ENCODE peak calls at places on chromosomes 5 and 9, in seven cellular contexts. M is endothelial cell of umbilical vein, Q is transverse colon, T is GM23338, W is spleen, V is HCT116, N is HepG2. H is an unnamed sample.
A peak's percentile ranks its signal among the peaks of the same experiment; 100 is the strongest.

GRCh38 chr5:140246378-140247122 is 56.4 kb downstream of the PFDN1 start:
- DNase-seq in T (no peak), M (peak; percentile 84), V (no peak), W (no peak), N (no peak), Q (no peak), H (no peak)

GRCh38 chr9:72597181-72597517 is 75.7 kb downstream of the TMC1 start:
- DNase-seq in Q (no peak), T (peak; percentile 51), M (no peak), W (no peak), V (no peak), N (no peak), H (no peak)

GRCh38 chr5:1687301-1687970 is 112.2 kb downstream of the MRPL36 start:
- DNase-seq in M (no peak), Q (no peak), W (peak; percentile 55), N (no peak), T (no peak), V (no peak), H (no peak)

GRCh38 chr5:69050214-69050613 is 43.6 kb upstream of the SLC30A5 start:
- DNase-seq in N (peak; percentile 36), W (no peak), T (no peak), M (no peak), V (no peak), Q (no peak), H (no peak)

GRCh38 chr5:38666668-38667498 is 110.4 kb upstream of the LIFR start:
- DNase-seq in N (peak; percentile 25), M (peak; percentile 67), V (peak; percentile 19), W (no peak), Q (no peak), T (peak; percentile 48), H (no peak)

GRCh38 chr5:16025681-16026080 is 153.9 kb downstream of the MARCHF11 start:
- DNase-seq in Q (no peak), W (no peak), T (no peak), V (no peak), N (no peak), M (no peak), H (no peak)

GRCh38 chr9:122297512-122297911 is 32.8 kb downstream of the MRRF start:
- DNase-seq in W (no peak), T (no peak), M (no peak), Q (no peak), V (no peak), N (no peak), H (no peak)

GRCh38 chr5:135578305-135578684 is 496 bp downstream of the CXCL14 start:
- DNase-seq in T (peak; percentile 40), N (no peak), V (no peak), W (no peak), Q (no peak), M (no peak), H (no peak)

GRCh38 chr9:130770679-130771442 is 64.2 kb upstream of the ABL1 start:
- DNase-seq in W (no peak), Q (no peak), T (peak; percentile 77), M (peak; percentile 81), V (peak; percentile 43), N (peak; percentile 50), H (peak; percentile 18)

GRCh38 chr9:92642041-92642451 is 27.9 kb downstream of the IPPK start:
- DNase-seq in V (no peak), T (no peak), W (peak; percentile 68), M (no peak), N (no peak), Q (no peak), H (no peak)

DNA sequence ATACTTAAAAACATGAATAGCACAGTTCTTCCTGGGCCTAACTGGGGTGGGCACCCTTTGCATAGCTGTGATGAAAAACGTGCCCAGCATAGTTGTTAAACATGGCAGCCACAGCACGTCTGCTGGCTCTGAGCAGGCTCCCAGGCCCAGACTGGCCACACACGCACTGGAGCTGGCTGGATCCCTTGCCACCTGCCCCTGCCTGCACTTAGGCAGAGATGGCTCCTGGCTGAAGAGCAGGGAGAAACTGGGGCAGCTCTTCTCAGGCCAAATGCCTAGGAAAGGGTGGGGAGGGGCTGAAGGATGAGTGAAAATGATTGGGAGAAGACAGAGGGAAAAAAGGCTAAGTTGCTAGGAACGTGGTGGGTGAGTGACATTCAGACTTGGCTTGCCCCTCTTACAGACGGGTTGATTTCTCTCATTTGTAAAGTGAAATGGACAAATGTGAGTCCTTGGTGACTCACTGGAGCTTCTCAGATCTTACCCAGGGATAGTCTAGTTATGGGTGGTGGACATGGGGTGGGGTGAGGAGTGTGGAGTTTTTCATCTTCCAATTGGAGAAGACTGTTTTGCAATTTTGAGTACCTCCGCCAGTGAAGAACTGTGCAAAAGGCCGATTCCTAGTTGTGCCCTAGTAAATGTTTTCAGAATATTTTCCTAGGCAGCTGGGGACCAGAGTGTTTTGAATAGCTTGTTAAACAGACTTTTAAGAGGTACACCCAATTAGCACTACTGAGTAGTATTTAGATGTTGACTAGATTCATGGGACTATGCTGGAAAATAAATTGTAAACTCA is 42.4 kb downstream of the TRIO start:
- DNase-seq in Q (no peak), M (peak; percentile 38), W (no peak), N (no peak), T (no peak), V (no peak), H (no peak)
- H3K4me3 ChIP-seq in Q (no peak overlapping the region), M (no peak overlapping the region), W (no peak overlapping the region), N (no peak overlapping the region), T (no peak overlapping the region), V (peak overlapping the region; percentile 44), H (peak overlapping the region; percentile 9)

GRCh38 chr5:96943829-96944228 is 7.9 kb downstream of the LNPEP start:
- DNase-seq in N (no peak), M (no peak), Q (no peak), W (no peak), V (no peak), T (no peak), H (no peak)
- TF ChIP-seq POLR2AphosphoS5 in N (no peak), M (no peak), Q (no peak), W (no peak), V (no peak), T (no peak), H (no peak)

GRCh38 chr5:171311698-171312083 is 2.6 kb downstream of the TLX3 start:
- DNase-seq in Q (no peak), W (no peak), V (no peak), N (no peak), T (peak; percentile 25), M (no peak), H (no peak)
- H3K4me3 ChIP-seq in Q (no peak overlapping the region), W (peak overlapping the region; percentile 37), V (no peak overlapping the region), N (no peak overlapping the region), T (peak overlapping the region; percentile 52), M (no peak overlapping the region), H (peak overlapping the region; percentile 18)

DNA sequence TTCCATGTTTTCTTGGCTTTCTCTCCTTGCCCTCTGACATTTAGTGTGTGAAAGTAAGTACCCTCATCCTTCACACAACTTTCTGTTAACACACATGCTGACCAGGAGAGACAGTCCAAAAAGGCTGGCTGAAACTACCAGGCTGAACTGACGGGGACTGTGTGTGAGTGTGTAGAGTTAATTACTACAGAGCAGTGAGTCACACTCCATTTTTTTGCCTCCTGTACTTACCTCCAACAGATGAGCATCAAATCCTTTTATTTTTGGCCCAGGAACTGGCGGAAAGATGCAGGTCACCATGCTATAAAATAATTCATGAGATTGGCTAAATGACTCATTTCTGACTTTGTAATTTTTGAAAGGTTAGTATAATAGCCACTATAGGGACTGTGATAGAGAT is 20.2 kb upstream of the AGXT2 start:
- DNase-seq in V (no peak), Q (no peak), T (no peak), W (no peak), M (no peak), N (no peak), H (no peak)
- TF ChIP-seq POLR2AphosphoS5 in V (no peak), Q (no peak), T (no peak), W (no peak), M (no peak), N (no peak), H (no peak)

DNA sequence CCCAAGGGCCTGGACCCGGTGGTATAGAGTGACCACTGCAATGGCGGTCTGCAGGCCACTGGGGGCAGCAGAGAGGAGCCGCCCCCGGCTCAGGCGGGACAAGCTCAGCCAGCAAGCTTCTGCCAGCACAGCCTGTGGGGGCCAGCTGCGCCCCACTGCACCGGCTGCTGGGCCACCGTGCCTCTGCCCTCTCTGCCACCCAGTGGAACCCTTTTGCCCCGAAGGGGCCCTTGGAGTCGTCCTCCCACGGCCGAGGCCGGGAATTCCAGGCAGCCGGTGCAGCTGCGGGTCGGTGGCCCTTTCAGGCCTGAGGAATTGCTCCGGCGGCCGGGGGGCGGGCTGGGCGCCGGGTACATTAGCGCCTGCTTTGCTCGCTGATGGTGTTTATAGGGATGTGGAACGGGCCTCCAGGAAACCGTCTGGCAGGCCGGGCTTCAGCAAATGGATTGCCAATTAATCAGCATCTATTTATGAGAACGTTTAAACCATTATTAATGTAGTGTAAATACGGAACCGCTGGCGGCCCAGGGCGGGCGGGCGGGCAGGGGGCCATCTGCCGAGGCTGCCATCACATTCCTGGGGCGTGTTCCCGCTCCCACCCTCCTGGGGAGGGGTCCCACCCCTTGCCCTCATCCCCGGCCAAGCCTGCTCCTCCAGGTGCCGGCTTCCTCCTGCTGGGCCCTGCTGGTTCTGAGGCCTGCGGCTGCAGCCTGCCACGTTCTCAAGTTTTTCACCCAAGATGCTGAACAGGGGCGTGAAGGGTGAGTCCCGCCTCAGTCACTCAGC is 127.4 kb downstream of the BARX1 start:
- DNase-seq in V (no peak), Q (peak; percentile 44), N (peak; percentile 43), T (peak; percentile 83), W (peak; percentile 84), M (peak; percentile 73), H (no peak)
- H3K4me3 ChIP-seq in V (no peak overlapping the region), Q (no peak overlapping the region), N (peak overlapping the region; percentile 54), T (peak overlapping the region; percentile 62), W (peak overlapping the region; percentile 15), M (peak overlapping the region; percentile 31), H (no peak overlapping the region)